ENCODE peak calls at places on chromosomes 12 and 14, in eight cellular contexts. Y, Z, O, M, T, B, A and U are unnamed samples.

GRCh38 chr12:106527356-106527755 is 55.4 kb upstream of the RFX4 start:
- DNase-seq in Y (no peak), O (peak), B (peak), A (no peak), M (no peak), Z (no peak), T (no peak), U (no peak)

GRCh38 chr12:127785535-127785934 is 481.4 kb upstream of the TMEM132C start:
- DNase-seq in B (no peak), Z (no peak), Y (peak), T (peak), O (peak), M (no peak), A (no peak), U (no peak)

GRCh38 chr12:52824741-52825410 is 9.2 kb downstream of the KRT79 start:
- DNase-seq in Z (no peak), B (no peak), T (no peak), A (no peak), O (no peak), Y (no peak), M (no peak), U (no peak)

GRCh38 chr14:83556746-83557460 is 1973.0 kb upstream of the FLRT2 start:
- DNase-seq in M (no peak), B (no peak), O (peak), T (no peak), Z (no peak), A (no peak), Y (peak), U (no peak)

GRCh38 chr14:81942071-81942470 is 408.4 kb upstream of the SEL1L start:
- DNase-seq in Z (no peak), A (no peak), T (no peak), O (no peak), M (no peak), B (no peak), Y (no peak), U (no peak)

GRCh38 chr12:121145221-121145620 is 12.5 kb downstream of the P2RX7 start:
- DNase-seq in O (peak), T (no peak), Z (no peak), Y (no peak), B (no peak), A (no peak), M (peak), U (no peak)

GRCh38 chr12:57604454-57605307 is at the start of gene DTX3:
- DNase-seq in M (no peak), O (no peak), T (no peak), Z (peak), B (no peak), A (no peak), Y (no peak), U (no peak)

GRCh38 chr12:3152013-3152412 is 74.8 kb downstream of the TSPAN9 start:
- DNase-seq in Y (no peak), B (no peak), Z (no peak), O (no peak), A (no peak), T (no peak), M (no peak), U (no peak)

GRCh38 chr14:28766505-28767238 is at the start of gene FOXG1:
- DNase-seq in Y (no peak), Z (peak), M (no peak), T (no peak), A (no peak), B (no peak), O (no peak), U (no peak)

GRCh38 chr12:104604995-104605675 is 148.4 kb downstream of the CHST11 start:
- DNase-seq in Z (no peak), T (no peak), B (no peak), Y (no peak), M (no peak), O (peak), A (no peak), U (no peak)

GRCh38 chr12:51536159-51536558 is 54.9 kb upstream of the SCN8A start:
- DNase-seq in O (peak), T (no peak), M (no peak), B (no peak), Z (no peak), A (no peak), Y (no peak), U (no peak)

GRCh38 chr12:29208935-29209701 is 60.0 kb downstream of the FAR2 start:
- DNase-seq in Y (no peak), M (no peak), A (peak), B (no peak), Z (no peak), T (no peak), O (no peak), U (no peak)

GRCh38 chr12:59484575-59484974 is 111.3 kb upstream of the SLC16A7 start:
- DNase-seq in O (no peak), Z (no peak), T (no peak), M (no peak), Y (no peak), B (no peak), A (no peak), U (no peak)

GRCh38 chr12:108241961-108242360 is 97.2 kb downstream of the CMKLR1 start:
- DNase-seq in B (no peak), M (no peak), Z (no peak), Y (no peak), A (no peak), O (peak), T (no peak), U (no peak)

GRCh38 chr14:99042376-99043257 is 229.4 kb downstream of the BCL11B start:
- DNase-seq in Y (no peak), M (no peak), T (no peak), O (no peak), B (no peak), Z (no peak), A (no peak), U (no peak)

GRCh38 chr14:59728294-59728693 is 142.3 kb downstream of the RTN1 start:
- DNase-seq in M (no peak), T (no peak), Y (no peak), O (no peak), B (no peak), Z (peak), A (no peak), U (no peak)

GRCh38 chr12:126474703-126475102 is 1409.5 kb downstream of the AACS start:
- DNase-seq in Y (no peak), A (no peak), Z (no peak), B (no peak), O (no peak), T (no peak), M (no peak), U (no peak)

GRCh38 chr14:96049932-96050331 is 10.8 kb downstream of the C14orf132 start:
- DNase-seq in O (no peak), M (no peak), B (no peak), Z (no peak), Y (no peak), T (no peak), A (no peak), U (no peak)

GRCh38 chr14:68292467-68293334 is 473.1 kb downstream of the RAD51B start:
- DNase-seq in Y (no peak), B (no peak), T (no peak), O (no peak), M (no peak), A (peak), Z (no peak), U (no peak)

GRCh38 chr14:52117433-52117832 is 48.6 kb upstream of the NID2 start:
- DNase-seq in A (no peak), T (peak), O (no peak), Y (no peak), Z (no peak), B (no peak), M (no peak), U (no peak)

GRCh38 chr14:71553779-71554178 is 378.4 kb upstream of the RGS6 start:
- DNase-seq in T (no peak), A (no peak), Z (no peak), Y (no peak), O (no peak), M (no peak), B (no peak), U (no peak)

GRCh38 chr14:75542585-75543091 is 20.4 kb downstream of the BATF start:
- DNase-seq in Z (no peak), T (no peak), M (peak), A (peak), Y (no peak), O (no peak), B (no peak), U (peak)

GRCh38 chr14:66650491-66650911 is 142.6 kb downstream of the GPHN start:
- DNase-seq in Y (no peak), B (no peak), O (peak), A (no peak), Z (no peak), M (peak), T (no peak), U (no peak)

GRCh38 chr12:65098364-65098763 is 22.7 kb downstream of the WIF1 start:
- DNase-seq in T (no peak), Z (no peak), A (no peak), Y (no peak), B (no peak), O (peak), M (no peak), U (no peak)

GRCh38 chr12:72288436-72288835 is 16.3 kb downstream of the TRHDE start:
- DNase-seq in B (no peak), A (no peak), Z (no peak), Y (no peak), O (no peak), T (no peak), M (no peak), U (no peak)